ENCODE peak calls at places on chromosomes 4 and X, in ten cellular contexts. One of them, this sample, is unnamed.

GRCh38 chrX:39528161-39528560 is 569.6 kb downstream of the BCOR start:
- DNase-seq in stimulated activated CD4-positive, alpha-beta T cell treated with anti-CD3 and anti-CD28 coated beads, Interleukin-4, amount 100 ng/mL, for 4 hours: no peak
- DNase-seq in cardiac muscle cell: no peak
- DNase-seq in BE2C: no peak
- DNase-seq in epithelial cell of prostate: no peak
- DNase-seq in H9: peak
- DNase-seq in mesenchymal stem cell: no peak
- DNase-seq in stimulated activated CD8-positive, alpha-beta memory T cell treated with anti-CD3 and anti-CD28 coated beads, Interleukin-7, amount 100 ng/mL, for 1 hour: no peak
- DNase-seq in HFFc6: no peak
- DNase-seq in transverse colon: no peak
- DNase-seq in this sample: no peak

GRCh38 chr4:81166431-81166830 is 48.6 kb downstream of the PRKG2 start:
- DNase-seq in cardiac muscle cell: no peak
- DNase-seq in epithelial cell of prostate: no peak
- DNase-seq in H9: no peak
- DNase-seq in BE2C: no peak
- DNase-seq in stimulated activated CD8-positive, alpha-beta memory T cell treated with anti-CD3 and anti-CD28 coated beads, Interleukin-7, amount 100 ng/mL, for 1 hour: no peak
- DNase-seq in HFFc6: no peak
- DNase-seq in transverse colon: no peak
- DNase-seq in mesenchymal stem cell: no peak
- DNase-seq in stimulated activated CD4-positive, alpha-beta T cell treated with anti-CD3 and anti-CD28 coated beads, Interleukin-4, amount 100 ng/mL, for 4 hours: no peak
- DNase-seq in this sample: no peak

GRCh38 chr4:186494496-186494895 is 60.9 kb downstream of the MTNR1A start:
- DNase-seq in BE2C: no peak
- DNase-seq in mesenchymal stem cell: no peak
- DNase-seq in cardiac muscle cell: no peak
- DNase-seq in stimulated activated CD4-positive, alpha-beta T cell treated with anti-CD3 and anti-CD28 coated beads, Interleukin-4, amount 100 ng/mL, for 4 hours: no peak
- DNase-seq in HFFc6: no peak
- DNase-seq in epithelial cell of prostate: no peak
- DNase-seq in H9: no peak
- DNase-seq in transverse colon: no peak
- DNase-seq in stimulated activated CD8-positive, alpha-beta memory T cell treated with anti-CD3 and anti-CD28 coated beads, Interleukin-7, amount 100 ng/mL, for 1 hour: no peak
- DNase-seq in this sample: no peak

GRCh38 chr4:24973471-24974251 is 57.1 kb downstream of the LGI2 start:
- DNase-seq in transverse colon: peak
- DNase-seq in H9: peak
- DNase-seq in stimulated activated CD8-positive, alpha-beta memory T cell treated with anti-CD3 and anti-CD28 coated beads, Interleukin-7, amount 100 ng/mL, for 1 hour: no peak
- DNase-seq in stimulated activated CD4-positive, alpha-beta T cell treated with anti-CD3 and anti-CD28 coated beads, Interleukin-4, amount 100 ng/mL, for 4 hours: no peak
- DNase-seq in BE2C: no peak
- DNase-seq in epithelial cell of prostate: peak
- DNase-seq in cardiac muscle cell: no peak
- DNase-seq in mesenchymal stem cell: no peak
- DNase-seq in HFFc6: peak
- DNase-seq in this sample: no peak

GRCh38 chrX:102650903-102651241 is 411 bp upstream of the GPRASP1 start:
- DNase-seq in stimulated activated CD8-positive, alpha-beta memory T cell treated with anti-CD3 and anti-CD28 coated beads, Interleukin-7, amount 100 ng/mL, for 1 hour: no peak
- DNase-seq in BE2C: no peak
- DNase-seq in stimulated activated CD4-positive, alpha-beta T cell treated with anti-CD3 and anti-CD28 coated beads, Interleukin-4, amount 100 ng/mL, for 4 hours: no peak
- DNase-seq in mesenchymal stem cell: no peak
- DNase-seq in epithelial cell of prostate: no peak
- DNase-seq in HFFc6: no peak
- DNase-seq in transverse colon: no peak
- DNase-seq in H9: no peak
- DNase-seq in cardiac muscle cell: no peak
- DNase-seq in this sample: no peak

GRCh38 chr4:10281996-10282395 is 165.4 kb upstream of the WDR1 start:
- DNase-seq in transverse colon: no peak
- DNase-seq in mesenchymal stem cell: no peak
- DNase-seq in BE2C: no peak
- DNase-seq in HFFc6: peak
- DNase-seq in epithelial cell of prostate: no peak
- DNase-seq in H9: no peak
- DNase-seq in stimulated activated CD8-positive, alpha-beta memory T cell treated with anti-CD3 and anti-CD28 coated beads, Interleukin-7, amount 100 ng/mL, for 1 hour: no peak
- DNase-seq in cardiac muscle cell: peak
- DNase-seq in stimulated activated CD4-positive, alpha-beta T cell treated with anti-CD3 and anti-CD28 coated beads, Interleukin-4, amount 100 ng/mL, for 4 hours: no peak
- DNase-seq in this sample: no peak

GRCh38 chr4:109978704-109979103 is 66.0 kb downstream of the EGF start:
- DNase-seq in cardiac muscle cell: no peak
- DNase-seq in mesenchymal stem cell: no peak
- DNase-seq in stimulated activated CD8-positive, alpha-beta memory T cell treated with anti-CD3 and anti-CD28 coated beads, Interleukin-7, amount 100 ng/mL, for 1 hour: no peak
- DNase-seq in BE2C: no peak
- DNase-seq in stimulated activated CD4-positive, alpha-beta T cell treated with anti-CD3 and anti-CD28 coated beads, Interleukin-4, amount 100 ng/mL, for 4 hours: no peak
- DNase-seq in H9: no peak
- DNase-seq in transverse colon: no peak
- DNase-seq in epithelial cell of prostate: no peak
- DNase-seq in HFFc6: no peak
- DNase-seq in this sample: no peak

GRCh38 chr4:125849869-125850268 is 535.1 kb downstream of the FAT4 start:
- DNase-seq in mesenchymal stem cell: peak
- DNase-seq in epithelial cell of prostate: no peak
- DNase-seq in cardiac muscle cell: peak
- DNase-seq in H9: no peak
- DNase-seq in stimulated activated CD8-positive, alpha-beta memory T cell treated with anti-CD3 and anti-CD28 coated beads, Interleukin-7, amount 100 ng/mL, for 1 hour: no peak
- DNase-seq in BE2C: no peak
- DNase-seq in HFFc6: peak
- DNase-seq in stimulated activated CD4-positive, alpha-beta T cell treated with anti-CD3 and anti-CD28 coated beads, Interleukin-4, amount 100 ng/mL, for 4 hours: no peak
- DNase-seq in transverse colon: no peak
- DNase-seq in this sample: no peak

GRCh38 chr4:6956434-6957147 is 47.0 kb downstream of the TBC1D14 start:
- DNase-seq in stimulated activated CD8-positive, alpha-beta memory T cell treated with anti-CD3 and anti-CD28 coated beads, Interleukin-7, amount 100 ng/mL, for 1 hour: no peak
- DNase-seq in epithelial cell of prostate: no peak
- DNase-seq in stimulated activated CD4-positive, alpha-beta T cell treated with anti-CD3 and anti-CD28 coated beads, Interleukin-4, amount 100 ng/mL, for 4 hours: no peak
- DNase-seq in cardiac muscle cell: no peak
- DNase-seq in transverse colon: no peak
- DNase-seq in BE2C: no peak
- DNase-seq in H9: no peak
- DNase-seq in HFFc6: no peak
- DNase-seq in mesenchymal stem cell: no peak
- DNase-seq in this sample: no peak

GRCh38 chr4:81136161-81136910 is 78.7 kb downstream of the PRKG2 start:
- DNase-seq in stimulated activated CD4-positive, alpha-beta T cell treated with anti-CD3 and anti-CD28 coated beads, Interleukin-4, amount 100 ng/mL, for 4 hours: no peak
- DNase-seq in HFFc6: peak
- DNase-seq in cardiac muscle cell: peak
- DNase-seq in mesenchymal stem cell: no peak
- DNase-seq in BE2C: no peak
- DNase-seq in transverse colon: no peak
- DNase-seq in H9: no peak
- DNase-seq in epithelial cell of prostate: no peak
- DNase-seq in stimulated activated CD8-positive, alpha-beta memory T cell treated with anti-CD3 and anti-CD28 coated beads, Interleukin-7, amount 100 ng/mL, for 1 hour: no peak
- DNase-seq in this sample: no peak

GRCh38 chr4:172698256-172698655 is 470.4 kb upstream of the GALNT7 start:
- DNase-seq in HFFc6: no peak
- DNase-seq in cardiac muscle cell: no peak
- DNase-seq in BE2C: peak
- DNase-seq in mesenchymal stem cell: no peak
- DNase-seq in epithelial cell of prostate: no peak
- DNase-seq in stimulated activated CD8-positive, alpha-beta memory T cell treated with anti-CD3 and anti-CD28 coated beads, Interleukin-7, amount 100 ng/mL, for 1 hour: no peak
- DNase-seq in stimulated activated CD4-positive, alpha-beta T cell treated with anti-CD3 and anti-CD28 coated beads, Interleukin-4, amount 100 ng/mL, for 4 hours: no peak
- DNase-seq in transverse colon: no peak
- DNase-seq in H9: no peak
- DNase-seq in this sample: no peak

GRCh38 chr4:153781280-153781679 is 7.6 kb downstream of the SFRP2 start:
- DNase-seq in mesenchymal stem cell: no peak
- DNase-seq in H9: peak
- DNase-seq in stimulated activated CD4-positive, alpha-beta T cell treated with anti-CD3 and anti-CD28 coated beads, Interleukin-4, amount 100 ng/mL, for 4 hours: no peak
- DNase-seq in epithelial cell of prostate: no peak
- DNase-seq in BE2C: no peak
- DNase-seq in stimulated activated CD8-positive, alpha-beta memory T cell treated with anti-CD3 and anti-CD28 coated beads, Interleukin-7, amount 100 ng/mL, for 1 hour: no peak
- DNase-seq in transverse colon: no peak
- DNase-seq in cardiac muscle cell: no peak
- DNase-seq in HFFc6: no peak
- DNase-seq in this sample: no peak

GRCh38 chr4:77538144-77538543 is 67.5 kb upstream of the CXCL13 start:
- DNase-seq in H9: no peak
- DNase-seq in stimulated activated CD4-positive, alpha-beta T cell treated with anti-CD3 and anti-CD28 coated beads, Interleukin-4, amount 100 ng/mL, for 4 hours: no peak
- DNase-seq in cardiac muscle cell: peak
- DNase-seq in stimulated activated CD8-positive, alpha-beta memory T cell treated with anti-CD3 and anti-CD28 coated beads, Interleukin-7, amount 100 ng/mL, for 1 hour: no peak
- DNase-seq in mesenchymal stem cell: peak
- DNase-seq in epithelial cell of prostate: peak
- DNase-seq in BE2C: no peak
- DNase-seq in transverse colon: no peak
- DNase-seq in HFFc6: peak
- DNase-seq in this sample: no peak

GRCh38 chr4:158090323-158090722 is 82.5 kb downstream of the GASK1B start:
- DNase-seq in cardiac muscle cell: peak
- DNase-seq in H9: no peak
- DNase-seq in mesenchymal stem cell: no peak
- DNase-seq in stimulated activated CD8-positive, alpha-beta memory T cell treated with anti-CD3 and anti-CD28 coated beads, Interleukin-7, amount 100 ng/mL, for 1 hour: no peak
- DNase-seq in stimulated activated CD4-positive, alpha-beta T cell treated with anti-CD3 and anti-CD28 coated beads, Interleukin-4, amount 100 ng/mL, for 4 hours: no peak
- DNase-seq in HFFc6: no peak
- DNase-seq in BE2C: no peak
- DNase-seq in epithelial cell of prostate: no peak
- DNase-seq in transverse colon: no peak
- DNase-seq in this sample: no peak

GRCh38 chrX:7120578-7121219 is 26.8 kb upstream of the STS start:
- DNase-seq in H9: no peak
- DNase-seq in stimulated activated CD8-positive, alpha-beta memory T cell treated with anti-CD3 and anti-CD28 coated beads, Interleukin-7, amount 100 ng/mL, for 1 hour: no peak
- DNase-seq in cardiac muscle cell: peak
- DNase-seq in HFFc6: no peak
- DNase-seq in mesenchymal stem cell: peak
- DNase-seq in epithelial cell of prostate: no peak
- DNase-seq in transverse colon: peak
- DNase-seq in BE2C: no peak
- DNase-seq in stimulated activated CD4-positive, alpha-beta T cell treated with anti-CD3 and anti-CD28 coated beads, Interleukin-4, amount 100 ng/mL, for 4 hours: no peak
- DNase-seq in this sample: no peak

GRCh38 chrX:110759785-110760184 is 35.8 kb downstream of the CHRDL1 start:
- DNase-seq in HFFc6: peak
- DNase-seq in mesenchymal stem cell: no peak
- DNase-seq in cardiac muscle cell: no peak
- DNase-seq in transverse colon: no peak
- DNase-seq in epithelial cell of prostate: no peak
- DNase-seq in BE2C: no peak
- DNase-seq in stimulated activated CD4-positive, alpha-beta T cell treated with anti-CD3 and anti-CD28 coated beads, Interleukin-4, amount 100 ng/mL, for 4 hours: no peak
- DNase-seq in stimulated activated CD8-positive, alpha-beta memory T cell treated with anti-CD3 and anti-CD28 coated beads, Interleukin-7, amount 100 ng/mL, for 1 hour: no peak
- DNase-seq in H9: no peak
- DNase-seq in this sample: no peak

GRCh38 chr4:124262211-124263179 is 450.0 kb downstream of the ANKRD50 start:
- DNase-seq in mesenchymal stem cell: peak
- DNase-seq in epithelial cell of prostate: no peak
- DNase-seq in H9: peak
- DNase-seq in transverse colon: peak
- DNase-seq in BE2C: peak
- DNase-seq in cardiac muscle cell: peak
- DNase-seq in stimulated activated CD4-positive, alpha-beta T cell treated with anti-CD3 and anti-CD28 coated beads, Interleukin-4, amount 100 ng/mL, for 4 hours: peak
- DNase-seq in HFFc6: peak
- DNase-seq in stimulated activated CD8-positive, alpha-beta memory T cell treated with anti-CD3 and anti-CD28 coated beads, Interleukin-7, amount 100 ng/mL, for 1 hour: no peak
- DNase-seq in this sample: peak

GRCh38 chrX:110358548-110358947 is at the start of gene RTL9:
- DNase-seq in stimulated activated CD8-positive, alpha-beta memory T cell treated with anti-CD3 and anti-CD28 coated beads, Interleukin-7, amount 100 ng/mL, for 1 hour: no peak
- DNase-seq in epithelial cell of prostate: no peak
- DNase-seq in transverse colon: no peak
- DNase-seq in HFFc6: no peak
- DNase-seq in cardiac muscle cell: no peak
- DNase-seq in H9: no peak
- DNase-seq in stimulated activated CD4-positive, alpha-beta T cell treated with anti-CD3 and anti-CD28 coated beads, Interleukin-4, amount 100 ng/mL, for 4 hours: no peak
- DNase-seq in mesenchymal stem cell: no peak
- DNase-seq in BE2C: no peak
- DNase-seq in this sample: no peak

GRCh38 chr4:121998024-121998423 is 46.2 kb upstream of the TRPC3 start:
- DNase-seq in stimulated activated CD4-positive, alpha-beta T cell treated with anti-CD3 and anti-CD28 coated beads, Interleukin-4, amount 100 ng/mL, for 4 hours: no peak
- DNase-seq in cardiac muscle cell: no peak
- DNase-seq in stimulated activated CD8-positive, alpha-beta memory T cell treated with anti-CD3 and anti-CD28 coated beads, Interleukin-7, amount 100 ng/mL, for 1 hour: no peak
- DNase-seq in BE2C: no peak
- DNase-seq in epithelial cell of prostate: no peak
- DNase-seq in mesenchymal stem cell: no peak
- DNase-seq in transverse colon: no peak
- DNase-seq in HFFc6: no peak
- DNase-seq in H9: peak
- DNase-seq in this sample: no peak

GRCh38 chrX:51148848-51149247 is 183.8 kb upstream of the NUDT10 start:
- DNase-seq in HFFc6: no peak
- DNase-seq in epithelial cell of prostate: no peak
- DNase-seq in transverse colon: no peak
- DNase-seq in stimulated activated CD4-positive, alpha-beta T cell treated with anti-CD3 and anti-CD28 coated beads, Interleukin-4, amount 100 ng/mL, for 4 hours: no peak
- DNase-seq in H9: peak
- DNase-seq in cardiac muscle cell: peak
- DNase-seq in BE2C: no peak
- DNase-seq in stimulated activated CD8-positive, alpha-beta memory T cell treated with anti-CD3 and anti-CD28 coated beads, Interleukin-7, amount 100 ng/mL, for 1 hour: no peak
- DNase-seq in mesenchymal stem cell: no peak
- DNase-seq in this sample: no peak

GRCh38 chr4:106266201-106266600 is 49.8 kb downstream of the TBCK start:
- DNase-seq in mesenchymal stem cell: peak
- DNase-seq in HFFc6: peak
- DNase-seq in stimulated activated CD4-positive, alpha-beta T cell treated with anti-CD3 and anti-CD28 coated beads, Interleukin-4, amount 100 ng/mL, for 4 hours: no peak
- DNase-seq in cardiac muscle cell: peak
- DNase-seq in transverse colon: no peak
- DNase-seq in epithelial cell of prostate: no peak
- DNase-seq in BE2C: no peak
- DNase-seq in H9: no peak
- DNase-seq in stimulated activated CD8-positive, alpha-beta memory T cell treated with anti-CD3 and anti-CD28 coated beads, Interleukin-7, amount 100 ng/mL, for 1 hour: no peak
- DNase-seq in this sample: no peak

This sample was measured in iPS DF 6.9.